ENCODE peak calls at places on chromosomes 13 and 19, in five cellular contexts. I, Y, M, E and Z are unnamed samples.

GRCh38 chr13:49082653-49083536 is 107.2 kb downstream of the FNDC3A start:
- DNase-seq in I (no peak), Y (no peak), M (no peak), E (no peak), Z (no peak)

GRCh38 chr19:8370176-8371010 is 6.4 kb downstream of the ANGPTL4 start:
- DNase-seq in I (no peak), Y (no peak), M (no peak), E (no peak), Z (no peak)

GRCh38 chr19:35955881-35956634 is 19.9 kb downstream of the LRFN3 start:
- DNase-seq in I (no peak), Y (no peak), M (no peak), E (no peak), Z (no peak)

GRCh38 chr13:23724196-23724970 is 154.2 kb downstream of the TNFRSF19 start:
- DNase-seq in I (no peak), Y (no peak), M (no peak), E (no peak), Z (no peak)

GRCh38 chr13:48818495-48818961 is 157.2 kb upstream of the FNDC3A start:
- DNase-seq in I (no peak), Y (no peak), M (no peak), E (no peak), Z (no peak)

GRCh38 chr13:28220166-28220565 is 81.8 kb downstream of the PAN3 start:
- DNase-seq in I (no peak), Y (no peak), M (no peak), E (no peak), Z (no peak)

GRCh38 chr13:27131202-27131623 is 40.4 kb downstream of the USP12 start:
- DNase-seq in I (peak; percentile 57), Y (no peak), M (peak; percentile 46), E (peak; percentile 46), Z (peak; percentile 47)

GRCh38 chr13:111241862-111242261 is 78.6 kb upstream of the TEX29 start:
- DNase-seq in I (no peak), Y (no peak), M (no peak), E (no peak), Z (no peak)

GRCh38 chr19:39126593-39127187 is 1.1 kb downstream of the PAK4 start:
- DNase-seq in I (peak; percentile 86), Y (no peak), M (no peak), E (peak; percentile 81), Z (no peak)

GRCh38 chr13:42484396-42484795 is 89.6 kb upstream of the TNFSF11 start:
- DNase-seq in I (no peak), Y (no peak), M (no peak), E (no peak), Z (no peak)

GRCh38 chr13:83312194-83312593 is 570.1 kb downstream of the SLITRK1 start:
- DNase-seq in I (no peak), Y (no peak), M (no peak), E (no peak), Z (no peak)

GRCh38 chr13:67137044-67137735 is 92.9 kb downstream of the PCDH9 start:
- DNase-seq in I (no peak), Y (no peak), M (no peak), E (no peak), Z (no peak)

GRCh38 chr13:109790951-109791605 is 4.7 kb upstream of the IRS2 start:
- DNase-seq in I (peak; percentile 70), Y (no peak), M (no peak), E (no peak), Z (no peak)

GRCh38 chr13:72180253-72180952 is 313.4 kb upstream of the DACH1 start:
- DNase-seq in I (no peak), Y (no peak), M (no peak), E (no peak), Z (no peak)

GRCh38 chr13:43665388-43665787 is 121.4 kb downstream of the ENOX1 start:
- DNase-seq in I (no peak), Y (no peak), M (no peak), E (no peak), Z (no peak)

GRCh38 chr13:98785968-98786367 is 33.5 kb upstream of the SLC15A1 start:
- DNase-seq in I (no peak), Y (no peak), M (no peak), E (no peak), Z (no peak)

GRCh38 chr19:35278578-35279284 is 3.6 kb upstream of the HAMP start:
- DNase-seq in I (no peak), Y (no peak), M (no peak), E (no peak), Z (no peak)

GRCh38 chr19:4454952-4455738 is 2.4 kb downstream of the UBXN6 start:
- DNase-seq in I (no peak), Y (no peak), M (no peak), E (no peak), Z (no peak)

GRCh38 chr13:46896346-46897138 is at the start of gene HTR2A:
- DNase-seq in I (peak; percentile 47), Y (no peak), M (no peak), E (no peak), Z (no peak)

GRCh38 chr19:19105365-19106060 is 32.8 kb downstream of the TMEM161A start:
- DNase-seq in I (peak; percentile 78), Y (peak; percentile 89), M (no peak), E (no peak), Z (no peak)

GRCh38 chr13:21556051-21556450 is 47.9 kb downstream of the MICU2 start:
- DNase-seq in I (no peak), Y (no peak), M (no peak), E (no peak), Z (no peak)

GRCh38 chr19:53771133-53771532 is 53.0 kb downstream of the NLRP12 start:
- DNase-seq in I (no peak), Y (no peak), M (no peak), E (peak; percentile 65), Z (no peak)

GRCh38 chr19:18460313-18460712 is 22.4 kb upstream of the ISYNA1 start:
- DNase-seq in I (peak; percentile 74), Y (no peak), M (no peak), E (no peak), Z (no peak)

GRCh38 chr19:45470147-45471081 is 2.6 kb downstream of the FOSB start:
- DNase-seq in I (no peak), Y (no peak), M (no peak), E (peak; percentile 59), Z (peak; percentile 36)

GRCh38 chr13:43785681-43786471 is 896 bp downstream of the ENOX1 start:
- DNase-seq in I (peak; percentile 67), Y (peak; percentile 72), M (no peak), E (peak; percentile 76), Z (no peak)

GRCh38 chr13:29454931-29455481 is 140.5 kb downstream of the SLC7A1 start:
- DNase-seq in I (no peak), Y (peak; percentile 44), M (no peak), E (peak; percentile 3), Z (no peak)

GRCh38 chr19:2253106-2254051 is 2.8 kb downstream of the JSRP1 start:
- DNase-seq in I (no peak), Y (peak; percentile 72), M (peak; percentile 38), E (no peak), Z (peak; percentile 55)

GRCh38 chr19:39599116-39599515 is 3.2 kb upstream of the LGALS13 start:
- DNase-seq in I (no peak), Y (peak; percentile 67), M (no peak), E (peak; percentile 36), Z (no peak)

GRCh38 chr13:64753606-64754005 is 2476.5 kb downstream of the PCDH9 start:
- DNase-seq in I (no peak), Y (no peak), M (no peak), E (no peak), Z (no peak)

GRCh38 chr19:19615086-19615485 is 3.4 kb downstream of the PBX4 start:
- DNase-seq in I (no peak), Y (no peak), M (no peak), E (no peak), Z (no peak)

GRCh38 chr13:106072014-106072413 is 463.4 kb downstream of the EFNB2 start:
- DNase-seq in I (no peak), Y (no peak), M (no peak), E (no peak), Z (no peak)

GRCh38 chr13:109272595-109273325 is 513.6 kb downstream of the IRS2 start:
- DNase-seq in I (no peak), Y (no peak), M (no peak), E (no peak), Z (no peak)

GRCh38 chr19:435056-435706 is 25.7 kb downstream of the SHC2 start:
- DNase-seq in I (no peak), Y (no peak), M (no peak), E (no peak), Z (no peak)

GRCh38 chr19:30516111-30516510 is 143.9 kb downstream of the ZNF536 start:
- DNase-seq in I (peak; percentile 1), Y (no peak), M (no peak), E (no peak), Z (no peak)

GRCh38 chr19:30664358-30665058 is 292.3 kb downstream of the ZNF536 start:
- DNase-seq in I (peak; percentile 68), Y (peak; percentile 35), M (no peak), E (no peak), Z (no peak)

GRCh38 chr13:90416519-90416918 is 931.0 kb upstream of the MIR17HG start:
- DNase-seq in I (no peak), Y (no peak), M (no peak), E (no peak), Z (no peak)